ENCODE peak calls at places on chromosome 18, in seven cellular contexts. One of them, this sample, is unnamed.

GRCh38 chr18:21439453-21439852 is 161.1 kb downstream of the ESCO1 start:
- DNase-seq in breast epithelium: no peak
- DNase-seq in adrenal gland: no peak
- DNase-seq in right lobe of liver: no peak
- DNase-seq in IMR-90: peak; percentile 59
- DNase-seq in upper lobe of right lung: no peak
- DNase-seq in Peyer's patch: no peak
- DNase-seq in this sample: no peak

GRCh38 chr18:56787392-56787791 is 136.2 kb downstream of the WDR7 start:
- DNase-seq in breast epithelium: no peak
- DNase-seq in adrenal gland: no peak
- DNase-seq in right lobe of liver: no peak
- DNase-seq in IMR-90: no peak
- DNase-seq in upper lobe of right lung: no peak
- DNase-seq in Peyer's patch: no peak
- DNase-seq in this sample: no peak

GRCh38 chr18:23710946-23711345 is 21.7 kb downstream of the LAMA3 start:
- DNase-seq in breast epithelium: no peak
- DNase-seq in adrenal gland: no peak
- DNase-seq in right lobe of liver: no peak
- DNase-seq in IMR-90: no peak
- DNase-seq in upper lobe of right lung: no peak
- DNase-seq in Peyer's patch: no peak
- DNase-seq in this sample: no peak

GRCh38 chr18:36130883-36131653 is 1.4 kb downstream of the ELP2 start:
- DNase-seq in breast epithelium: no peak
- DNase-seq in adrenal gland: no peak
- DNase-seq in right lobe of liver: no peak
- DNase-seq in IMR-90: no peak
- DNase-seq in upper lobe of right lung: no peak
- DNase-seq in Peyer's patch: no peak
- DNase-seq in this sample: no peak

GRCh38 chr18:377088-377487 is 109.2 kb upstream of the THOC1 start:
- DNase-seq in breast epithelium: no peak
- DNase-seq in adrenal gland: no peak
- DNase-seq in right lobe of liver: no peak
- DNase-seq in IMR-90: no peak
- DNase-seq in upper lobe of right lung: no peak
- DNase-seq in Peyer's patch: no peak
- DNase-seq in this sample: no peak

GRCh38 chr18:26386421-26386820 is 160.2 kb downstream of the TAF4B start:
- DNase-seq in breast epithelium: no peak
- DNase-seq in adrenal gland: no peak
- DNase-seq in right lobe of liver: no peak
- DNase-seq in IMR-90: no peak
- DNase-seq in upper lobe of right lung: no peak
- DNase-seq in Peyer's patch: no peak
- DNase-seq in this sample: no peak

GRCh38 chr18:52277785-52278184 is 62.2 kb upstream of the DCC start:
- DNase-seq in breast epithelium: no peak
- DNase-seq in adrenal gland: no peak
- DNase-seq in right lobe of liver: no peak
- DNase-seq in IMR-90: no peak
- DNase-seq in upper lobe of right lung: no peak
- DNase-seq in Peyer's patch: no peak
- DNase-seq in this sample: no peak

GRCh38 chr18:57134564-57135211 is 12.2 kb upstream of the BOD1L2 start:
- DNase-seq in breast epithelium: no peak
- DNase-seq in adrenal gland: no peak
- DNase-seq in right lobe of liver: no peak
- DNase-seq in IMR-90: peak; percentile 4
- DNase-seq in upper lobe of right lung: no peak
- DNase-seq in Peyer's patch: no peak
- DNase-seq in this sample: no peak

GRCh38 chr18:79766308-79766707 is 31.4 kb upstream of the KCNG2 start:
- DNase-seq in breast epithelium: peak; percentile 31
- DNase-seq in adrenal gland: no peak
- DNase-seq in right lobe of liver: peak; percentile 33
- DNase-seq in IMR-90: no peak
- DNase-seq in upper lobe of right lung: peak; percentile 60
- DNase-seq in Peyer's patch: peak; percentile 31
- DNase-seq in this sample: peak; percentile 17

GRCh38 chr18:22335644-22336275 is 82.0 kb downstream of the CTAGE1 start:
- DNase-seq in breast epithelium: no peak
- DNase-seq in adrenal gland: no peak
- DNase-seq in right lobe of liver: no peak
- DNase-seq in IMR-90: no peak
- DNase-seq in upper lobe of right lung: no peak
- DNase-seq in Peyer's patch: peak; percentile 82
- DNase-seq in this sample: no peak

GRCh38 chr18:23356915-23357421 is 96.1 kb upstream of the RIOK3 start:
- DNase-seq in breast epithelium: no peak
- DNase-seq in adrenal gland: no peak
- DNase-seq in right lobe of liver: no peak
- DNase-seq in IMR-90: peak; percentile 55
- DNase-seq in upper lobe of right lung: no peak
- DNase-seq in Peyer's patch: no peak
- DNase-seq in this sample: no peak

GRCh38 chr18:32276256-32276655 is 86.4 kb downstream of the MEP1B start:
- DNase-seq in breast epithelium: no peak
- DNase-seq in adrenal gland: no peak
- DNase-seq in right lobe of liver: no peak
- DNase-seq in IMR-90: no peak
- DNase-seq in upper lobe of right lung: no peak
- DNase-seq in Peyer's patch: no peak
- DNase-seq in this sample: no peak

GRCh38 chr18:32552421-32553030 is 81.8 kb upstream of the GAREM1 start:
- DNase-seq in breast epithelium: no peak
- DNase-seq in adrenal gland: peak; percentile 73
- DNase-seq in right lobe of liver: peak; percentile 72
- DNase-seq in IMR-90: peak; percentile 69
- DNase-seq in upper lobe of right lung: no peak
- DNase-seq in Peyer's patch: no peak
- DNase-seq in this sample: no peak

GRCh38 chr18:2847341-2848144 is 737 bp downstream of the EMILIN2 start:
- DNase-seq in breast epithelium: no peak
- DNase-seq in adrenal gland: no peak
- DNase-seq in right lobe of liver: no peak
- DNase-seq in IMR-90: no peak
- DNase-seq in upper lobe of right lung: peak; percentile 73
- DNase-seq in Peyer's patch: no peak
- DNase-seq in this sample: peak; percentile 60

GRCh38 chr18:31430554-31430953 is 17.0 kb upstream of the DSG3 start:
- DNase-seq in breast epithelium: no peak
- DNase-seq in adrenal gland: no peak
- DNase-seq in right lobe of liver: no peak
- DNase-seq in IMR-90: no peak
- DNase-seq in upper lobe of right lung: no peak
- DNase-seq in Peyer's patch: no peak
- DNase-seq in this sample: no peak

GRCh38 chr18:58900015-58900649 is 35.5 kb downstream of the ZNF532 start:
- DNase-seq in breast epithelium: no peak
- DNase-seq in adrenal gland: no peak
- DNase-seq in right lobe of liver: no peak
- DNase-seq in IMR-90: no peak
- DNase-seq in upper lobe of right lung: no peak
- DNase-seq in Peyer's patch: no peak
- DNase-seq in this sample: no peak

GRCh38 chr18:22485808-22486244 is 68.1 kb upstream of the CTAGE1 start:
- DNase-seq in breast epithelium: no peak
- DNase-seq in adrenal gland: no peak
- DNase-seq in right lobe of liver: no peak
- DNase-seq in IMR-90: no peak
- DNase-seq in upper lobe of right lung: no peak
- DNase-seq in Peyer's patch: no peak
- DNase-seq in this sample: no peak

GRCh38 chr18:2979027-2979570 is 33.8 kb downstream of the LPIN2 start:
- DNase-seq in breast epithelium: no peak
- DNase-seq in adrenal gland: no peak
- DNase-seq in right lobe of liver: no peak
- DNase-seq in IMR-90: peak; percentile 88
- DNase-seq in upper lobe of right lung: no peak
- DNase-seq in Peyer's patch: no peak
- DNase-seq in this sample: no peak

GRCh38 chr18:24656571-24656971 is 196.1 kb downstream of the HRH4 start:
- DNase-seq in breast epithelium: no peak
- DNase-seq in adrenal gland: no peak
- DNase-seq in right lobe of liver: no peak
- DNase-seq in IMR-90: peak; percentile 94
- DNase-seq in upper lobe of right lung: no peak
- DNase-seq in Peyer's patch: no peak
- DNase-seq in this sample: no peak

GRCh38 chr18:68267583-68267982 is 447.3 kb downstream of the TMX3 start:
- DNase-seq in breast epithelium: no peak
- DNase-seq in adrenal gland: no peak
- DNase-seq in right lobe of liver: no peak
- DNase-seq in IMR-90: peak; percentile 90
- DNase-seq in upper lobe of right lung: no peak
- DNase-seq in Peyer's patch: no peak
- DNase-seq in this sample: no peak

GRCh38 chr18:55743133-55743532 is 155.1 kb upstream of the TCF4 start:
- DNase-seq in breast epithelium: no peak
- DNase-seq in adrenal gland: no peak
- DNase-seq in right lobe of liver: no peak
- DNase-seq in IMR-90: peak; percentile 44
- DNase-seq in upper lobe of right lung: no peak
- DNase-seq in Peyer's patch: no peak
- DNase-seq in this sample: no peak

GRCh38 chr18:32328379-32328778 is 138.5 kb downstream of the MEP1B start:
- DNase-seq in breast epithelium: no peak
- DNase-seq in adrenal gland: no peak
- DNase-seq in right lobe of liver: no peak
- DNase-seq in IMR-90: peak; percentile 87
- DNase-seq in upper lobe of right lung: no peak
- DNase-seq in Peyer's patch: no peak
- DNase-seq in this sample: no peak

DNA sequence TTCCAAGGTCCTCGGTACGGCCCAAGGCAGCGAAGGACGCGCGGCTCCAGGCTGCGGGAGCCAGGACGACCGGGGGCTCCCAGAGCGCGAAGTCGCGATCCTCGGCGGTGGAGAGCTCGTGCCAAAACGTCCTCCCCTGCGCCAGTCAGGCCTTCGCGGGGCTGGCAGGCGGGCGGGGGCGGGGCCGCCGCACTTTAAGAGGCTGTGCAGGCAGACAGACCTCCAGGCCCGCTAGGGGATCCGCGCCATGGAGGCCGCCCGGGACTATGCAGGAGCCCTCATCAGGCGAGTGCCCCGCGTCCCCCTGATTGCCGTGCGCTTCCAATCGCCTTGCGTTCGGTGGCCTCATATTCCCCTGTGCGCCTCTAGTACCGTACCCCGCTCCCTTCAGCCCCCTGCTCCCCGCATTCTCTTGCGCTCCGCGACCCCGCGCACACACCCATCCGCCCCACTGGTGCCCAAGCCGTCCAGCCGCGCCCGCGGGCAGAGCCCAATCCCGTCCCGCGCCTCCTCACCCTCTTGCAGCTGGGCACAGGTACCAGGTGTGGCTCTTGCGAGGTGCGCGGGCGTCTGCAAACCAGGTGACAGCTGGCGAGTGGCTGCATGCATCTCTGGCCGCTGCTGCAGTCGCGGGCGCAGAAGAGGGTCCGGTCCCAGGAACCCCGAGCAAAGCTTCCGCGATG is at the start of gene CIDEA:
- DNase-seq in breast epithelium: no peak
- DNase-seq in adrenal gland: no peak
- DNase-seq in right lobe of liver: no peak
- DNase-seq in IMR-90: no peak
- DNase-seq in upper lobe of right lung: no peak
- DNase-seq in Peyer's patch: no peak
- DNase-seq in this sample: no peak
- H3K4me3 ChIP-seq in breast epithelium: peak within 1 kb of the TSS; percentile 61
- H3K4me3 ChIP-seq in adrenal gland: no peak within 1 kb of the TSS
- H3K4me3 ChIP-seq in right lobe of liver: no peak within 1 kb of the TSS
- H3K4me3 ChIP-seq in IMR-90: no peak within 1 kb of the TSS
- H3K4me3 ChIP-seq in upper lobe of right lung: no peak within 1 kb of the TSS
- H3K4me3 ChIP-seq in Peyer's patch: peak within 1 kb of the TSS; percentile 38
- H3K4me3 ChIP-seq in this sample: peak within 1 kb of the TSS; percentile 34

DNA sequence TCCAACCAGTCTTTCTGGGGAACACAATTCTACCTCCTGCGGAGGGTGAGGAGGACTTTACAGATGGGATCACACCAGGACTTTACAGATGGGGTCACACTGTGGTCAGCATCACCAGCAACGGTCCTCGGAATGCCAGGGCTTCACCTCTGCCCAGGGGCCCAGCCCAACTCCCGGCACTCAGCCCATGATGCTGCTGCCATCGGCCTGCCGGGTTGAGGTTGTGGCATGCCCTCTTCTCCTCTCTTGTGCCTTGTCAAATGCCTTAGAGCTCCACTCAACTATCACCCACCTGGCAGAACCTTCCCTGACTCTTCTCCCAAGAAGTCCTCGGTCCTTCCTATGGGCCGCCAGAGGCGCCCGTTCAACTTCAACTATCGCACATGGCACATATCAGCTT is 166.7 kb downstream of the CTIF start:
- DNase-seq in breast epithelium: no peak
- DNase-seq in adrenal gland: no peak
- DNase-seq in right lobe of liver: no peak
- DNase-seq in IMR-90: no peak
- DNase-seq in upper lobe of right lung: no peak
- DNase-seq in Peyer's patch: peak; percentile 12
- DNase-seq in this sample: no peak
- TF ChIP-seq CTCF in breast epithelium: no peak
- TF ChIP-seq CTCF in adrenal gland: no peak
- TF ChIP-seq CTCF in right lobe of liver: no peak
- TF ChIP-seq CTCF in IMR-90: no peak
- TF ChIP-seq CTCF in upper lobe of right lung: no peak
- TF ChIP-seq CTCF in Peyer's patch: no peak
- TF ChIP-seq CTCF in this sample: no peak

GRCh38 chr18:78738076-78738690 is 241.4 kb upstream of the SALL3 start:
- DNase-seq in breast epithelium: peak; percentile 41
- DNase-seq in adrenal gland: no peak
- DNase-seq in right lobe of liver: peak; percentile 19
- DNase-seq in IMR-90: no peak
- DNase-seq in upper lobe of right lung: no peak
- DNase-seq in Peyer's patch: no peak
- DNase-seq in this sample: no peak
- H3K9me3 ChIP-seq in breast epithelium: no peaks in the 10 kb centered on the region
- H3K9me3 ChIP-seq in adrenal gland: no peaks in the 10 kb centered on the region
- H3K9me3 ChIP-seq in right lobe of liver: no peaks in the 10 kb centered on the region
- H3K9me3 ChIP-seq in IMR-90: peaks cover 78% of the 10 kb centered on the region
- H3K9me3 ChIP-seq in upper lobe of right lung: no peaks in the 10 kb centered on the region
- H3K9me3 ChIP-seq in Peyer's patch: no peaks in the 10 kb centered on the region
- H3K9me3 ChIP-seq in this sample: no peaks in the 10 kb centered on the region

DNA sequence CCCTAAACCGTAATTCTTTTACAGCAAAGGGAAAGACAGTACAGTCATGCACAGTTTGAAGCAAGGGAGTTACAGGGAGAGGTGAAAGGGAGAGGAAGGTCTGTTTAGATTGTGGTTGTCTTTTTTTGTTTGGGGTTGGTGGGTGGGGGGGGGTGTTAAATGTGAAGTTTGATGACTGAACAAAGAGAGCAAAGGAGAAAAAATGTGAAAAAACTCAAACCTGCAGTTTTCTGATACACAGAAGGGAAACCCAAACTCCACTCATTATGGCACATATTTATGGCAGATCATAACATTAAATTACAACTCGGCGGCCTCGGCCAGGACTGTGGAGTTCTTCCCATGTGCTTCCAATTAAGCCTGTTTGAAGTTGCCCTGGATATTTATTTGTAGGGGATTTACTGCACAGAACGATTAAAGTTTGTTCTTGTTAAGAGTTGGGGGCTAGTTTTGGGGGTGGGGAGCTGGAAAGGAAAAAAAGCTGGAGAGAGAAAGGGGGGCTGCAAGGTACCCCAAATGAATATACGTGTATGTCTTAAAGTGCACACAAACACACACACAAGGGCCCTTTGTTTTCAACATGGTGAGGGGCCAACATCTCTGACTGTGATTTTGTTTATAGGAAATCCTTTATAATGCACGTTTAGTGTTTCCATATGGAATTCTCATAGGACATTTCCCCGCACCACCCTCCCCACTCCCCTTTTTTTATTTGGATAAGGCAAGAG is 26.3 kb upstream of the SLC14A2 start:
- DNase-seq in breast epithelium: no peak
- DNase-seq in adrenal gland: no peak
- DNase-seq in right lobe of liver: no peak
- DNase-seq in IMR-90: peak; percentile 60
- DNase-seq in upper lobe of right lung: no peak
- DNase-seq in Peyer's patch: no peak
- DNase-seq in this sample: no peak
- H3K4me3 ChIP-seq in breast epithelium: no peak overlapping the region
- H3K4me3 ChIP-seq in adrenal gland: no peak overlapping the region
- H3K4me3 ChIP-seq in right lobe of liver: no peak overlapping the region
- H3K4me3 ChIP-seq in IMR-90: no peak overlapping the region
- H3K4me3 ChIP-seq in upper lobe of right lung: no peak overlapping the region
- H3K4me3 ChIP-seq in Peyer's patch: no peak overlapping the region
- H3K4me3 ChIP-seq in this sample: no peak overlapping the region

This sample was measured in lower lobe of right lung.